ENCODE peak calls at places on chromosomes 6 and 20, in nine cellular contexts. A, Z, H, U, G, J, K, M and C are unnamed samples.
A peak's percentile ranks its signal among the peaks of the same experiment; 100 is the strongest.

GRCh38 chr20:10067305-10067704 is 32.5 kb downstream of the ANKEF1 start:
- DNase-seq in Z (no peak), G (no peak), U (no peak), K (no peak), M (no peak), J (no peak), A (no peak), H (no peak), C (no peak)

GRCh38 chr6:109055771-109056235 is 38.8 kb downstream of the SESN1 start:
- DNase-seq in U (no peak), A (no peak), G (no peak), K (no peak), M (no peak), H (no peak), Z (no peak), J (no peak), C (no peak)

GRCh38 chr6:42402184-42402583 is 49.5 kb downstream of the TRERF1 start:
- DNase-seq in H (no peak), K (no peak), A (no peak), G (no peak), U (no peak), Z (no peak), M (no peak), J (no peak), C (no peak)

GRCh38 chr6:139713416-139713815 is 339.0 kb upstream of the CITED2 start:
- DNase-seq in K (no peak), H (no peak), U (no peak), G (no peak), J (no peak), A (no peak), M (no peak), Z (no peak), C (no peak)

GRCh38 chr20:9460518-9460917 is 53.9 kb upstream of the LAMP5 start:
- DNase-seq in K (no peak), M (no peak), U (no peak), J (no peak), Z (no peak), A (no peak), G (no peak), H (no peak), C (no peak)

GRCh38 chr6:15089569-15090144 is 156.2 kb upstream of the JARID2 start:
- DNase-seq in A (no peak), G (no peak), J (no peak), Z (no peak), K (no peak), M (no peak), H (no peak), U (peak; percentile 19), C (peak; percentile 21)

GRCh38 chr6:2940010-2940850 is 31.1 kb downstream of the SERPINB6 start:
- DNase-seq in K (no peak), J (no peak), U (no peak), Z (no peak), G (peak; percentile 72), A (no peak), M (no peak), H (no peak), C (no peak)

GRCh38 chr6:579339-579738 is 77.6 kb downstream of the HUS1B start:
- DNase-seq in K (no peak), H (no peak), G (no peak), U (no peak), M (no peak), A (no peak), Z (no peak), J (no peak), C (no peak)

GRCh38 chr6:130760006-130760405 is 67.2 kb upstream of the SMLR1 start:
- DNase-seq in H (no peak), Z (peak; percentile 4), J (no peak), M (no peak), G (no peak), K (no peak), A (no peak), U (no peak), C (no peak)

GRCh38 chr6:111758608-111759293 is 114.5 kb downstream of the FYN start:
- DNase-seq in K (no peak), Z (no peak), J (no peak), A (no peak), M (no peak), H (no peak), U (no peak), G (peak; percentile 46), C (no peak)

GRCh38 chr20:35225319-35226125 is 968 bp upstream of the MMP24 start:
- DNase-seq in M (no peak), J (no peak), H (no peak), U (no peak), G (no peak), Z (no peak), K (no peak), A (no peak), C (no peak)

GRCh38 chr20:62208805-62209755 is 11.0 kb downstream of the HRH3 start:
- DNase-seq in H (no peak), G (no peak), K (no peak), U (peak; percentile 44), M (no peak), A (peak; percentile 9), Z (no peak), J (no peak), C (peak; percentile 71)

GRCh38 chr6:79077680-79078056 is 386 bp downstream of the PHIP start:
- DNase-seq in U (peak; percentile 55), M (no peak), J (peak; percentile 63), K (no peak), H (peak; percentile 75), G (no peak), A (no peak), Z (peak; percentile 45), C (no peak)

GRCh38 chr6:116096979-116097816 is 3.5 kb upstream of the NT5DC1 start:
- DNase-seq in K (no peak), H (no peak), U (no peak), A (no peak), Z (no peak), J (peak; percentile 3), G (no peak), M (no peak), C (no peak)